ENCODE peak calls at places on chromosomes 3 and 15, in seven cellular contexts. One of them, this sample, is unnamed.

GRCh38 chr3:53147161-53147902 is 13.7 kb upstream of the PRKCD start:
- DNase-seq in GM12865: no peak
- DNase-seq in RWPE1: no peak
- DNase-seq in activated CD4-positive, alpha-beta T cell treated with anti-CD3 and anti-CD28 coated beads, Interleukin-2, amount 50 U/mL, for 1 hour: no peak
- DNase-seq in stromal cell of bone marrow: no peak
- DNase-seq in A172: no peak
- DNase-seq in CD8-positive, alpha-beta T cell: no peak
- DNase-seq in this sample: no peak

GRCh38 chr3:155018621-155019330 is 61.3 kb upstream of the MME start:
- DNase-seq in stromal cell of bone marrow: no peak
- DNase-seq in CD8-positive, alpha-beta T cell: no peak
- DNase-seq in A172: peak; percentile 54
- DNase-seq in RWPE1: peak; percentile 31
- DNase-seq in activated CD4-positive, alpha-beta T cell treated with anti-CD3 and anti-CD28 coated beads, Interleukin-2, amount 50 U/mL, for 1 hour: no peak
- DNase-seq in GM12865: no peak
- DNase-seq in this sample: no peak

GRCh38 chr15:63089260-63090043 is 32.2 kb upstream of the LACTB start:
- DNase-seq in activated CD4-positive, alpha-beta T cell treated with anti-CD3 and anti-CD28 coated beads, Interleukin-2, amount 50 U/mL, for 1 hour: no peak
- DNase-seq in CD8-positive, alpha-beta T cell: no peak
- DNase-seq in A172: peak; percentile 93
- DNase-seq in RWPE1: no peak
- DNase-seq in GM12865: no peak
- DNase-seq in stromal cell of bone marrow: peak; percentile 75
- DNase-seq in this sample: peak; percentile 19

GRCh38 chr15:82699726-82700125 is 9.9 kb downstream of the AP3B2 start:
- DNase-seq in stromal cell of bone marrow: no peak
- DNase-seq in CD8-positive, alpha-beta T cell: no peak
- DNase-seq in A172: no peak
- DNase-seq in RWPE1: no peak
- DNase-seq in GM12865: no peak
- DNase-seq in activated CD4-positive, alpha-beta T cell treated with anti-CD3 and anti-CD28 coated beads, Interleukin-2, amount 50 U/mL, for 1 hour: no peak
- DNase-seq in this sample: no peak

GRCh38 chr3:189902230-189903186 is 218.2 kb downstream of the P3H2 start:
- DNase-seq in CD8-positive, alpha-beta T cell: no peak
- DNase-seq in A172: no peak
- DNase-seq in RWPE1: no peak
- DNase-seq in activated CD4-positive, alpha-beta T cell treated with anti-CD3 and anti-CD28 coated beads, Interleukin-2, amount 50 U/mL, for 1 hour: no peak
- DNase-seq in GM12865: no peak
- DNase-seq in stromal cell of bone marrow: peak; percentile 41
- DNase-seq in this sample: peak; percentile 87

GRCh38 chr3:138078901-138079344 is 36.5 kb downstream of the DZIP1L start:
- DNase-seq in RWPE1: peak; percentile 83
- DNase-seq in stromal cell of bone marrow: peak; percentile 81
- DNase-seq in GM12865: no peak
- DNase-seq in A172: peak; percentile 98
- DNase-seq in CD8-positive, alpha-beta T cell: no peak
- DNase-seq in activated CD4-positive, alpha-beta T cell treated with anti-CD3 and anti-CD28 coated beads, Interleukin-2, amount 50 U/mL, for 1 hour: no peak
- DNase-seq in this sample: peak; percentile 52

GRCh38 chr3:38404286-38404685 is 49.4 kb upstream of the ACVR2B start:
- DNase-seq in GM12865: no peak
- DNase-seq in activated CD4-positive, alpha-beta T cell treated with anti-CD3 and anti-CD28 coated beads, Interleukin-2, amount 50 U/mL, for 1 hour: no peak
- DNase-seq in A172: peak; percentile 83
- DNase-seq in stromal cell of bone marrow: peak; percentile 45
- DNase-seq in RWPE1: no peak
- DNase-seq in CD8-positive, alpha-beta T cell: no peak
- DNase-seq in this sample: no peak

GRCh38 chr3:72624656-72625055 is 223.6 kb downstream of the SHQ1 start:
- DNase-seq in GM12865: no peak
- DNase-seq in stromal cell of bone marrow: no peak
- DNase-seq in activated CD4-positive, alpha-beta T cell treated with anti-CD3 and anti-CD28 coated beads, Interleukin-2, amount 50 U/mL, for 1 hour: no peak
- DNase-seq in A172: no peak
- DNase-seq in CD8-positive, alpha-beta T cell: no peak
- DNase-seq in RWPE1: no peak
- DNase-seq in this sample: no peak

GRCh38 chr3:172332256-172333041 is 115.8 kb downstream of the GHSR start:
- DNase-seq in activated CD4-positive, alpha-beta T cell treated with anti-CD3 and anti-CD28 coated beads, Interleukin-2, amount 50 U/mL, for 1 hour: peak; percentile 50
- DNase-seq in A172: peak; percentile 67
- DNase-seq in RWPE1: peak; percentile 53
- DNase-seq in stromal cell of bone marrow: no peak
- DNase-seq in CD8-positive, alpha-beta T cell: peak; percentile 71
- DNase-seq in GM12865: peak; percentile 54
- DNase-seq in this sample: peak; percentile 68

GRCh38 chr15:60973637-60974415 is 255.3 kb downstream of the RORA start:
- DNase-seq in A172: peak; percentile 49
- DNase-seq in RWPE1: peak; percentile 59
- DNase-seq in activated CD4-positive, alpha-beta T cell treated with anti-CD3 and anti-CD28 coated beads, Interleukin-2, amount 50 U/mL, for 1 hour: no peak
- DNase-seq in stromal cell of bone marrow: peak; percentile 44
- DNase-seq in GM12865: no peak
- DNase-seq in CD8-positive, alpha-beta T cell: no peak
- DNase-seq in this sample: no peak

GRCh38 chr3:50204804-50205718 is at the start of gene SLC38A3:
- DNase-seq in RWPE1: no peak
- DNase-seq in A172: no peak
- DNase-seq in stromal cell of bone marrow: no peak
- DNase-seq in CD8-positive, alpha-beta T cell: no peak
- DNase-seq in activated CD4-positive, alpha-beta T cell treated with anti-CD3 and anti-CD28 coated beads, Interleukin-2, amount 50 U/mL, for 1 hour: no peak
- DNase-seq in GM12865: no peak
- DNase-seq in this sample: no peak

GRCh38 chr3:177552051-177552450 is 354.8 kb upstream of the TBL1XR1 start:
- DNase-seq in GM12865: no peak
- DNase-seq in activated CD4-positive, alpha-beta T cell treated with anti-CD3 and anti-CD28 coated beads, Interleukin-2, amount 50 U/mL, for 1 hour: no peak
- DNase-seq in RWPE1: no peak
- DNase-seq in A172: no peak
- DNase-seq in CD8-positive, alpha-beta T cell: no peak
- DNase-seq in stromal cell of bone marrow: no peak
- DNase-seq in this sample: no peak

GRCh38 chr3:111708157-111708771 is 113.1 kb upstream of the ZBED2 start:
- DNase-seq in stromal cell of bone marrow: no peak
- DNase-seq in activated CD4-positive, alpha-beta T cell treated with anti-CD3 and anti-CD28 coated beads, Interleukin-2, amount 50 U/mL, for 1 hour: no peak
- DNase-seq in A172: no peak
- DNase-seq in GM12865: no peak
- DNase-seq in RWPE1: no peak
- DNase-seq in CD8-positive, alpha-beta T cell: no peak
- DNase-seq in this sample: no peak

GRCh38 chr15:60799885-60800728 is 321.2 kb upstream of the ICE2 start:
- DNase-seq in RWPE1: no peak
- DNase-seq in stromal cell of bone marrow: peak; percentile 43
- DNase-seq in CD8-positive, alpha-beta T cell: no peak
- DNase-seq in activated CD4-positive, alpha-beta T cell treated with anti-CD3 and anti-CD28 coated beads, Interleukin-2, amount 50 U/mL, for 1 hour: no peak
- DNase-seq in A172: no peak
- DNase-seq in GM12865: no peak
- DNase-seq in this sample: no peak

GRCh38 chr15:91975241-91975978 is 121.9 kb downstream of the SLCO3A1 start:
- DNase-seq in RWPE1: no peak
- DNase-seq in stromal cell of bone marrow: no peak
- DNase-seq in GM12865: no peak
- DNase-seq in CD8-positive, alpha-beta T cell: no peak
- DNase-seq in A172: no peak
- DNase-seq in activated CD4-positive, alpha-beta T cell treated with anti-CD3 and anti-CD28 coated beads, Interleukin-2, amount 50 U/mL, for 1 hour: no peak
- DNase-seq in this sample: no peak

GRCh38 chr3:32684029-32684799 is 774 bp upstream of the CNOT10 start:
- DNase-seq in A172: no peak
- DNase-seq in activated CD4-positive, alpha-beta T cell treated with anti-CD3 and anti-CD28 coated beads, Interleukin-2, amount 50 U/mL, for 1 hour: no peak
- DNase-seq in RWPE1: no peak
- DNase-seq in GM12865: no peak
- DNase-seq in CD8-positive, alpha-beta T cell: no peak
- DNase-seq in stromal cell of bone marrow: peak; percentile 10
- DNase-seq in this sample: no peak

GRCh38 chr15:29089731-29090616 is 179.6 kb downstream of the NSMCE3 start:
- DNase-seq in RWPE1: no peak
- DNase-seq in GM12865: no peak
- DNase-seq in stromal cell of bone marrow: no peak
- DNase-seq in CD8-positive, alpha-beta T cell: peak; percentile 61
- DNase-seq in A172: no peak
- DNase-seq in activated CD4-positive, alpha-beta T cell treated with anti-CD3 and anti-CD28 coated beads, Interleukin-2, amount 50 U/mL, for 1 hour: no peak
- DNase-seq in this sample: no peak

GRCh38 chr3:23495507-23495906 is 292.4 kb downstream of the UBE2E2 start:
- DNase-seq in A172: peak; percentile 19
- DNase-seq in activated CD4-positive, alpha-beta T cell treated with anti-CD3 and anti-CD28 coated beads, Interleukin-2, amount 50 U/mL, for 1 hour: no peak
- DNase-seq in CD8-positive, alpha-beta T cell: no peak
- DNase-seq in RWPE1: peak; percentile 3
- DNase-seq in stromal cell of bone marrow: no peak
- DNase-seq in GM12865: no peak
- DNase-seq in this sample: peak; percentile 6

GRCh38 chr15:40010681-40011080 is 28.3 kb downstream of the SRP14 start:
- DNase-seq in RWPE1: no peak
- DNase-seq in CD8-positive, alpha-beta T cell: no peak
- DNase-seq in GM12865: no peak
- DNase-seq in stromal cell of bone marrow: peak; percentile 3
- DNase-seq in activated CD4-positive, alpha-beta T cell treated with anti-CD3 and anti-CD28 coated beads, Interleukin-2, amount 50 U/mL, for 1 hour: no peak
- DNase-seq in A172: no peak
- DNase-seq in this sample: no peak

GRCh38 chr3:111812680-111813079 is 46.4 kb upstream of the PHLDB2 start:
- DNase-seq in A172: no peak
- DNase-seq in CD8-positive, alpha-beta T cell: no peak
- DNase-seq in RWPE1: no peak
- DNase-seq in stromal cell of bone marrow: no peak
- DNase-seq in GM12865: no peak
- DNase-seq in activated CD4-positive, alpha-beta T cell treated with anti-CD3 and anti-CD28 coated beads, Interleukin-2, amount 50 U/mL, for 1 hour: no peak
- DNase-seq in this sample: no peak

GRCh38 chr15:62436235-62436634 is 271.1 kb upstream of the C2CD4B start:
- DNase-seq in activated CD4-positive, alpha-beta T cell treated with anti-CD3 and anti-CD28 coated beads, Interleukin-2, amount 50 U/mL, for 1 hour: no peak
- DNase-seq in CD8-positive, alpha-beta T cell: no peak
- DNase-seq in RWPE1: no peak
- DNase-seq in A172: no peak
- DNase-seq in stromal cell of bone marrow: no peak
- DNase-seq in GM12865: no peak
- DNase-seq in this sample: no peak

GRCh38 chr3:42148982-42149432 is 57.9 kb downstream of the TRAK1 start:
- DNase-seq in stromal cell of bone marrow: peak; percentile 72
- DNase-seq in GM12865: no peak
- DNase-seq in RWPE1: peak; percentile 33
- DNase-seq in CD8-positive, alpha-beta T cell: no peak
- DNase-seq in activated CD4-positive, alpha-beta T cell treated with anti-CD3 and anti-CD28 coated beads, Interleukin-2, amount 50 U/mL, for 1 hour: no peak
- DNase-seq in A172: peak; percentile 42
- DNase-seq in this sample: no peak

GRCh38 chr15:67456677-67457529 is 64.0 kb upstream of the C15orf61 start:
- DNase-seq in A172: peak; percentile 57
- DNase-seq in activated CD4-positive, alpha-beta T cell treated with anti-CD3 and anti-CD28 coated beads, Interleukin-2, amount 50 U/mL, for 1 hour: peak; percentile 85
- DNase-seq in stromal cell of bone marrow: peak; percentile 35
- DNase-seq in GM12865: peak; percentile 83
- DNase-seq in RWPE1: peak; percentile 75
- DNase-seq in CD8-positive, alpha-beta T cell: peak; percentile 89
- DNase-seq in this sample: peak; percentile 24

GRCh38 chr3:187963003-187963676 is 190.8 kb upstream of the LPP start:
- DNase-seq in GM12865: peak; percentile 20
- DNase-seq in CD8-positive, alpha-beta T cell: no peak
- DNase-seq in A172: no peak
- DNase-seq in activated CD4-positive, alpha-beta T cell treated with anti-CD3 and anti-CD28 coated beads, Interleukin-2, amount 50 U/mL, for 1 hour: no peak
- DNase-seq in stromal cell of bone marrow: no peak
- DNase-seq in RWPE1: no peak
- DNase-seq in this sample: no peak

GRCh38 chr3:170536712-170537111 is 49.2 kb downstream of the SLC7A14 start:
- DNase-seq in CD8-positive, alpha-beta T cell: no peak
- DNase-seq in activated CD4-positive, alpha-beta T cell treated with anti-CD3 and anti-CD28 coated beads, Interleukin-2, amount 50 U/mL, for 1 hour: no peak
- DNase-seq in RWPE1: no peak
- DNase-seq in A172: no peak
- DNase-seq in stromal cell of bone marrow: no peak
- DNase-seq in GM12865: no peak
- DNase-seq in this sample: no peak

GRCh38 chr3:127535901-127536817 is 54.4 kb downstream of the TPRA1 start:
- DNase-seq in A172: no peak
- DNase-seq in activated CD4-positive, alpha-beta T cell treated with anti-CD3 and anti-CD28 coated beads, Interleukin-2, amount 50 U/mL, for 1 hour: no peak
- DNase-seq in RWPE1: no peak
- DNase-seq in stromal cell of bone marrow: no peak
- DNase-seq in GM12865: no peak
- DNase-seq in CD8-positive, alpha-beta T cell: no peak
- DNase-seq in this sample: no peak

This sample was measured in COLO829.